ENCODE peak calls at places on chromosomes 12 and 14, in seven cellular contexts. U is endodermal cell, L is fibroblast of lung, A is A549, S is pancreas, Q is cardiac fibroblast, Y is HFF-Myc. X is an unnamed sample.

GRCh38 chr12:106581543-106582263 is 1.1 kb upstream of the RFX4 start:
- DNase-seq in U (peak), L (no peak), A (peak), S (no peak), Q (no peak), Y (no peak), X (no peak)

GRCh38 chr14:63383776-63384367 is 65.1 kb upstream of the GPHB5 start:
- DNase-seq in U (no peak), L (no peak), A (no peak), S (no peak), Q (no peak), Y (no peak), X (no peak)

GRCh38 chr14:101187017-101187815 is 283.7 kb upstream of the RTL1 start:
- DNase-seq in U (no peak), L (no peak), A (no peak), S (no peak), Q (no peak), Y (no peak), X (no peak)

GRCh38 chr14:96727490-96727889 is 69.7 kb upstream of the VRK1 start:
- DNase-seq in U (no peak), L (no peak), A (no peak), S (no peak), Q (no peak), Y (no peak), X (no peak)

GRCh38 chr12:69028941-69029729 is 96.2 kb upstream of the CPM start:
- DNase-seq in U (no peak), L (peak), A (no peak), S (no peak), Q (peak), Y (no peak), X (peak)

GRCh38 chr12:123942277-123942653 is 30.4 kb downstream of the CCDC92 start:
- DNase-seq in U (no peak), L (peak), A (no peak), S (no peak), Q (peak), Y (peak), X (peak)

GRCh38 chr12:73181244-73181643 is 909.1 kb downstream of the TRHDE start:
- DNase-seq in U (peak), L (no peak), A (no peak), S (no peak), Q (no peak), Y (no peak), X (no peak)

GRCh38 chr12:102956738-102957338 is 636 bp upstream of the ASCL1 start:
- DNase-seq in U (no peak), L (no peak), A (no peak), S (no peak), Q (no peak), Y (no peak), X (no peak)

GRCh38 chr14:36647827-36648753 is 13.6 kb upstream of the PAX9 start:
- DNase-seq in U (peak), L (peak), A (peak), S (no peak), Q (peak), Y (no peak), X (peak)

GRCh38 chr14:64438181-64438839 is 27.0 kb upstream of the AKAP5 start:
- DNase-seq in U (no peak), L (peak), A (peak), S (no peak), Q (peak), Y (peak), X (peak)

GRCh38 chr14:53391631-53392030 is 238.5 kb upstream of the DDHD1 start:
- DNase-seq in U (no peak), L (peak), A (no peak), S (no peak), Q (peak), Y (no peak), X (peak)

GRCh38 chr12:124588689-124589318 is 21.4 kb upstream of the NCOR2 start:
- DNase-seq in U (no peak), L (peak), A (no peak), S (no peak), Q (peak), Y (peak), X (peak)

GRCh38 chr14:43119672-43120071 is 1387.4 kb downstream of the FSCB start:
- DNase-seq in U (no peak), L (no peak), A (no peak), S (no peak), Q (no peak), Y (no peak), X (no peak)

GRCh38 chr12:69129564-69129963 is 109.8 kb upstream of the CPSF6 start:
- DNase-seq in U (no peak), L (no peak), A (no peak), S (no peak), Q (no peak), Y (no peak), X (peak)

GRCh38 chr14:104689620-104690265 is 325 bp downstream of the INF2 start:
- DNase-seq in U (no peak), L (no peak), A (no peak), S (no peak), Q (peak), Y (no peak), X (peak)

GRCh38 chr12:25556136-25556535 is 3.1 kb upstream of the LMNTD1 start:
- DNase-seq in U (no peak), L (no peak), A (no peak), S (no peak), Q (no peak), Y (no peak), X (no peak)

GRCh38 chr12:9095322-9095721 is 20.4 kb downstream of the A2M start:
- DNase-seq in U (no peak), L (no peak), A (no peak), S (no peak), Q (no peak), Y (no peak), X (no peak)

GRCh38 chr12:13171921-13172859 is 24.3 kb upstream of the EMP1 start:
- DNase-seq in U (peak), L (peak), A (peak), S (peak), Q (peak), Y (no peak), X (peak)

GRCh38 chr14:74491952-74492351 is 1.2 kb downstream of the NPC2 start:
- DNase-seq in U (peak), L (peak), A (peak), S (no peak), Q (peak), Y (no peak), X (peak)

GRCh38 chr12:124053855-124054254 is 80.8 kb downstream of the ZNF664 start:
- DNase-seq in U (peak), L (peak), A (peak), S (no peak), Q (peak), Y (peak), X (peak)

GRCh38 chr12:56261503-56262230 is 3.5 kb upstream of the ANKRD52 start:
- DNase-seq in U (no peak), L (peak), A (peak), S (no peak), Q (peak), Y (peak), X (peak)

GRCh38 chr12:57887631-57888406 is 41.3 kb upstream of the CTDSP2 start:
- DNase-seq in U (peak), L (peak), A (no peak), S (no peak), Q (peak), Y (no peak), X (peak)

GRCh38 chr12:53225635-53226424 is 6.2 kb downstream of the RARG start:
- DNase-seq in U (peak), L (no peak), A (no peak), S (no peak), Q (no peak), Y (no peak), X (no peak)

GRCh38 chr12:71664411-71665108 is 459 bp downstream of the THAP2 start:
- DNase-seq in U (no peak), L (peak), A (peak), S (no peak), Q (no peak), Y (no peak), X (peak)

GRCh38 chr12:5003025-5003666 is 40.5 kb upstream of the KCNA5 start:
- DNase-seq in U (peak), L (peak), A (peak), S (peak), Q (peak), Y (no peak), X (peak)

GRCh38 chr14:51382506-51382905 is 142.5 kb downstream of the TMX1 start:
- DNase-seq in U (no peak), L (no peak), A (no peak), S (no peak), Q (no peak), Y (no peak), X (no peak)

GRCh38 chr12:52370906-52371608 is 3.8 kb upstream of the KRT85 start:
- DNase-seq in U (no peak), L (peak), A (no peak), S (no peak), Q (peak), Y (no peak), X (peak)

GRCh38 chr14:75636100-75636692 is 24.5 kb downstream of the ERG28 start:
- DNase-seq in U (no peak), L (peak), A (no peak), S (no peak), Q (peak), Y (no peak), X (peak)

GRCh38 chr12:51869931-51870330 is 18.0 kb upstream of the ANKRD33 start:
- DNase-seq in U (no peak), L (no peak), A (no peak), S (no peak), Q (no peak), Y (no peak), X (no peak)

GRCh38 chr12:64895541-64895940 is 71.1 kb downstream of the TBC1D30 start:
- DNase-seq in U (no peak), L (peak), A (no peak), S (no peak), Q (peak), Y (no peak), X (peak)

GRCh38 chr12:56979628-56980027 is 22.2 kb upstream of the RDH16 start:
- DNase-seq in U (peak), L (no peak), A (no peak), S (no peak), Q (no peak), Y (no peak), X (no peak)

GRCh38 chr14:105007593-105008264 is 13.2 kb downstream of the CDCA4 start:
- DNase-seq in U (no peak), L (no peak), A (no peak), S (no peak), Q (no peak), Y (no peak), X (no peak)

GRCh38 chr12:129681151-129681550 is 222.7 kb downstream of the TMEM132D start:
- DNase-seq in U (no peak), L (no peak), A (no peak), S (no peak), Q (no peak), Y (no peak), X (no peak)

GRCh38 chr12:21655594-21655993 is 2.0 kb downstream of the LDHB start:
- DNase-seq in U (no peak), L (no peak), A (no peak), S (no peak), Q (no peak), Y (no peak), X (no peak)

GRCh38 chr12:21656931-21657335 is 709 bp downstream of the LDHB start:
- DNase-seq in U (peak), L (peak), A (peak), S (no peak), Q (peak), Y (peak), X (peak)

GRCh38 chr12:21657336-21658077 is at the start of gene LDHB:
- DNase-seq in U (peak), L (peak), A (peak), S (peak), Q (peak), Y (peak), X (peak)

GRCh38 chr12:21662122-21662792 is 4.6 kb upstream of the LDHB start:
- DNase-seq in U (no peak), L (no peak), A (no peak), S (no peak), Q (no peak), Y (no peak), X (no peak)

DNA sequence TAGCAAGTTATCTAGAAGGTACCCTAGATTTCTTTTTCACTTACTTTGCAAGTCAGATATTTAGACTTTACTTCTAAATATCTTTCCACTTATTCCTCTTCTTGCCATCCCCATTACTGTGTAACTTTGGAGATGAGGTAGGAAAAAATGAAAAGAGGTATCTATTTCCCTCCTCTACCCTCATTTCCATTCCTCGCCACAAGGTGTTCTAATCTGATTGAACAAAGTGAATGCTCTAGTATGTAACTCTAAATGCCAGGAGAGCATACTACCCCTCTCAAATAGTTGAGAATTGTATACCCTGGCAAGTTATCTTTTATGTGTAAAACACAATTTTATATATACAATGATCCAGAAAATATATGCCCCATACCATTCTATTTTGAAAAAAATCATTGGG is 1.7 kb upstream of the LDHB start:
- DNase-seq in U (no peak), L (no peak), A (peak), S (no peak), Q (no peak), Y (no peak), X (no peak)
- TF ChIP-seq CTCF in U (peak), L (no peak), A (no peak), S (peak), Q (peak), Y (no peak), X (peak)

DNA sequence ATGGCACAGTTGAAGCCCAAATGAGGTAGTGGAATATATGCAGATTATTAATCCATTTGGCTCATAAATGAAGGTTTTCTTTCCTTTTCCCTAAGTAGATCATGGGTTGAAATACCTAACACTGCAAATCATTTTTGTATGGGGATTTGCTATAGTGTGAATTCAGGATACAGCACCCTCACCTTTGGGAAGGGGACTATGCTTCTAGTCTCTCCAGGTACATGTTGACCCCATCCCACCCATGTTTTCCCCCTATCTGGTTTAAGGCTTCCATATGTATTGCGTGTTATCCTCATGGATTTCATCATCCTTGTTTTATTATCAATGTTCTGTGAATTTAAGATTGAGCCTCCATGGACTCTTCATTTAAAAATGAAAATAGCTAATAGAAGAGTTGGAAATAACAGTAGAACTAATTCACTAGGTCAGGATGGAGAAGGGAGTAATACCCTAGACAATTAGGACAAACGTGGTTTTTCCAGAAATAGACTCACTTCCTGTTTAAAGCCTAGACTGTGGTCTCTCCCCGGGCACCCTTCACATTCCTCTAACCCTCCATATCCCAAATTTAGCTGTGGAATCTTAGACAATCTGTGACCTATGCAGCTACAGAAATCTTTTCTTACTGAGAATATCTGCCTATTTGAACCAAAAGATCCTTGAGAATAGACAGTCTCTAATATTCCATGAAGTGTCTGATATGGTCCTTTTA is 56.5 kb downstream of the DAD1 start:
- DNase-seq in U (no peak), L (peak), A (no peak), S (no peak), Q (peak), Y (no peak), X (peak)
- H3K4me3 ChIP-seq in U (no peak), L (no peak), A (no peak), S (no peak), Q (no peak), Y (no peak), X (no peak)

DNA sequence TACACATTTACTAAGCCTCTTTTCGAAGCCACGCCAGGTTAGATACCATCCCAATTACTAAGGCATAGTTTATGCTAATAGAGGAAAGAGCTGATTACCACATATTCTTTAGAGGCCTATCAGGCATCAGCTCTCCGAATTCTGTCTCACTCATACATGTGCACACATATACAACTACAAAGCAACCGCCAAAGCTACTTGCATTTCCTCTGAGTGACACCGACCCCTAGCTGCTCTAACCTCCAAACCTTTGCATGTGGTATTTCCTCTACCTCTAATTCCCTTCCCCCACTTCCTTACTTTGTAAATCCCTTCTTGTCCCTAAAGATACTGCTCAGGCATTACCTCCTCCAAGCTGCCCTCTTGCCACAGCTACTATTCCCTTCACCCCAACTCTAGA is 107.2 kb downstream of the DUSP6 start:
- DNase-seq in U (peak), L (peak), A (no peak), S (no peak), Q (peak), Y (no peak), X (no peak)
- TF ChIP-seq CTCF in U (no peak), L (no peak), A (no peak), S (no peak), Q (no peak), Y (no peak), X (no peak)

GRCh38 chr12:75724913-75725312 is 213.5 kb upstream of the KRR1 start:
- DNase-seq in U (no peak), L (peak), A (peak), S (no peak), Q (peak), Y (peak), X (peak)
- H3K4me3 ChIP-seq in U (no peak), L (no peak), A (peak), S (no peak), Q (no peak), Y (no peak), X (no peak)

GRCh38 chr14:65834812-65835211 is 422.3 kb downstream of the FUT8 start:
- DNase-seq in U (peak), L (no peak), A (no peak), S (no peak), Q (no peak), Y (no peak), X (no peak)
- TF ChIP-seq CTCF in U (no peak), L (no peak), A (no peak), S (no peak), Q (no peak), Y (no peak), X (no peak)

GRCh38 chr12:120668797-120669054 is 18.2 kb upstream of the MLEC start:
- DNase-seq in U (no peak), L (no peak), A (no peak), S (no peak), Q (no peak), Y (no peak), X (no peak)
- H3K4me3 ChIP-seq in U (no peak), L (no peak), A (no peak), S (no peak), Q (no peak), Y (no peak), X (no peak)